ENCODE peak calls at places on chromosomes 6 and 20, in six cellular contexts. L, U, B, J, X and R are unnamed samples.

GRCh38 chr20:36591854-36592641 is 13.5 kb upstream of the RAB5IF start:
- DNase-seq in J (peak), B (no peak), L (no peak), X (no peak), U (no peak), R (peak)

GRCh38 chr6:170023620-170024521 is 267.0 kb downstream of the DLL1 start:
- DNase-seq in J (no peak), B (no peak), U (no peak), X (no peak), L (no peak), R (no peak)

GRCh38 chr6:160428818-160429744 is 80.9 kb downstream of the SLC22A3 start:
- DNase-seq in B (peak), J (no peak), L (no peak), X (no peak), U (no peak), R (no peak)

GRCh38 chr6:135624402-135625297 is 127.1 kb upstream of the AHI1 start:
- DNase-seq in X (no peak), U (no peak), L (no peak), J (peak), B (no peak), R (no peak)

GRCh38 chr6:76481101-76481500 is 408.6 kb upstream of the IMPG1 start:
- DNase-seq in X (no peak), L (no peak), J (no peak), U (no peak), B (no peak), R (no peak)

GRCh38 chr6:106253194-106253593 is 72.4 kb downstream of the ATG5 start:
- DNase-seq in L (no peak), J (peak), X (no peak), B (no peak), U (no peak), R (no peak)

GRCh38 chr20:33789109-33789857 is 21.9 kb upstream of the CHMP4B start:
- DNase-seq in L (no peak), U (peak), X (peak), B (no peak), J (peak), R (peak)

GRCh38 chr6:36312854-36313627 is 23.6 kb downstream of the BNIP5 start:
- DNase-seq in U (no peak), X (no peak), L (peak), B (no peak), J (no peak), R (no peak)

GRCh38 chr20:44471481-44471882 is 4.2 kb upstream of the TTPAL start:
- DNase-seq in X (no peak), B (no peak), J (peak), L (no peak), U (no peak), R (no peak)

GRCh38 chr6:138286698-138287097 is 68.4 kb upstream of the PBOV1 start:
- DNase-seq in X (no peak), J (no peak), U (no peak), L (no peak), B (no peak), R (no peak)

GRCh38 chr6:170082531-170083187 is 208.2 kb downstream of the DLL1 start:
- DNase-seq in J (no peak), X (peak), U (peak), L (no peak), B (no peak), R (no peak)